ENCODE peak calls at places on chromosomes 3 and 15, in nine cellular contexts. One of them, this sample, is unnamed.
A peak's percentile ranks its signal among the peaks of the same experiment; 100 is the strongest.

GRCh38 chr15:31396881-31397560 is 70.4 kb downstream of the KLF13 start:
- DNase-seq in naive thymus-derived CD4-positive, alpha-beta T cell: no peak
- DNase-seq in WERI-Rb-1: no peak
- DNase-seq in H7: peak; percentile 94
- DNase-seq in esophagus muscularis mucosa: peak; percentile 96
- DNase-seq in body of pancreas: peak; percentile 96
- DNase-seq in colonic mucosa: peak; percentile 97
- DNase-seq in pancreas: peak; percentile 86
- DNase-seq in fibroblast of lung: peak; percentile 68
- DNase-seq in this sample: peak; percentile 91

GRCh38 chr3:112500621-112501020 is 1.3 kb upstream of the BTLA start:
- DNase-seq in naive thymus-derived CD4-positive, alpha-beta T cell: no peak
- DNase-seq in WERI-Rb-1: no peak
- DNase-seq in H7: no peak
- DNase-seq in esophagus muscularis mucosa: no peak
- DNase-seq in body of pancreas: no peak
- DNase-seq in colonic mucosa: no peak
- DNase-seq in pancreas: no peak
- DNase-seq in fibroblast of lung: no peak
- DNase-seq in this sample: no peak

GRCh38 chr3:177109688-177110087 is 87.6 kb downstream of the TBL1XR1 start:
- DNase-seq in naive thymus-derived CD4-positive, alpha-beta T cell: peak; percentile 17
- DNase-seq in WERI-Rb-1: no peak
- DNase-seq in H7: no peak
- DNase-seq in esophagus muscularis mucosa: no peak
- DNase-seq in body of pancreas: no peak
- DNase-seq in colonic mucosa: no peak
- DNase-seq in pancreas: no peak
- DNase-seq in fibroblast of lung: no peak
- DNase-seq in this sample: no peak

GRCh38 chr3:56192001-56192400 is 276.3 kb downstream of the ERC2 start:
- DNase-seq in naive thymus-derived CD4-positive, alpha-beta T cell: no peak
- DNase-seq in WERI-Rb-1: no peak
- DNase-seq in H7: no peak
- DNase-seq in esophagus muscularis mucosa: no peak
- DNase-seq in body of pancreas: no peak
- DNase-seq in colonic mucosa: no peak
- DNase-seq in pancreas: no peak
- DNase-seq in fibroblast of lung: peak; percentile 4
- DNase-seq in this sample: no peak

GRCh38 chr3:55189359-55189801 is 261.5 kb upstream of the LRTM1 start:
- DNase-seq in naive thymus-derived CD4-positive, alpha-beta T cell: no peak
- DNase-seq in WERI-Rb-1: no peak
- DNase-seq in H7: no peak
- DNase-seq in esophagus muscularis mucosa: peak; percentile 14
- DNase-seq in body of pancreas: no peak
- DNase-seq in colonic mucosa: no peak
- DNase-seq in pancreas: no peak
- DNase-seq in fibroblast of lung: peak; percentile 97
- DNase-seq in this sample: peak; percentile 29

GRCh38 chr3:58026598-58026997 is 18.4 kb downstream of the FLNB start:
- DNase-seq in naive thymus-derived CD4-positive, alpha-beta T cell: no peak
- DNase-seq in WERI-Rb-1: no peak
- DNase-seq in H7: no peak
- DNase-seq in esophagus muscularis mucosa: no peak
- DNase-seq in body of pancreas: no peak
- DNase-seq in colonic mucosa: no peak
- DNase-seq in pancreas: no peak
- DNase-seq in fibroblast of lung: no peak
- DNase-seq in this sample: no peak

GRCh38 chr15:96746621-96747155 is 416.2 kb downstream of the NR2F2 start:
- DNase-seq in naive thymus-derived CD4-positive, alpha-beta T cell: no peak
- DNase-seq in WERI-Rb-1: no peak
- DNase-seq in H7: no peak
- DNase-seq in esophagus muscularis mucosa: no peak
- DNase-seq in body of pancreas: no peak
- DNase-seq in colonic mucosa: no peak
- DNase-seq in pancreas: no peak
- DNase-seq in fibroblast of lung: no peak
- DNase-seq in this sample: no peak

GRCh38 chr15:68503791-68504720 is 72.1 kb upstream of the ITGA11 start:
- DNase-seq in naive thymus-derived CD4-positive, alpha-beta T cell: no peak
- DNase-seq in WERI-Rb-1: no peak
- DNase-seq in H7: peak; percentile 31
- DNase-seq in esophagus muscularis mucosa: no peak
- DNase-seq in body of pancreas: no peak
- DNase-seq in colonic mucosa: peak; percentile 13
- DNase-seq in pancreas: no peak
- DNase-seq in fibroblast of lung: peak; percentile 78
- DNase-seq in this sample: no peak

GRCh38 chr15:63872759-63873510 is 39.2 kb upstream of the HERC1 start:
- DNase-seq in naive thymus-derived CD4-positive, alpha-beta T cell: no peak
- DNase-seq in WERI-Rb-1: no peak
- DNase-seq in H7: no peak
- DNase-seq in esophagus muscularis mucosa: no peak
- DNase-seq in body of pancreas: no peak
- DNase-seq in colonic mucosa: no peak
- DNase-seq in pancreas: no peak
- DNase-seq in fibroblast of lung: peak; percentile 70
- DNase-seq in this sample: no peak

GRCh38 chr3:188248036-188248561 is 94.1 kb downstream of the LPP start:
- DNase-seq in naive thymus-derived CD4-positive, alpha-beta T cell: no peak
- DNase-seq in WERI-Rb-1: no peak
- DNase-seq in H7: no peak
- DNase-seq in esophagus muscularis mucosa: no peak
- DNase-seq in body of pancreas: no peak
- DNase-seq in colonic mucosa: peak; percentile 66
- DNase-seq in pancreas: no peak
- DNase-seq in fibroblast of lung: no peak
- DNase-seq in this sample: no peak

GRCh38 chr15:89893027-89893426 is 767 bp downstream of the AP3S2 start:
- DNase-seq in naive thymus-derived CD4-positive, alpha-beta T cell: no peak
- DNase-seq in WERI-Rb-1: no peak
- DNase-seq in H7: no peak
- DNase-seq in esophagus muscularis mucosa: no peak
- DNase-seq in body of pancreas: no peak
- DNase-seq in colonic mucosa: no peak
- DNase-seq in pancreas: no peak
- DNase-seq in fibroblast of lung: no peak
- DNase-seq in this sample: no peak

GRCh38 chr15:40909662-40910625 is 15.7 kb downstream of the VPS18 start:
- DNase-seq in naive thymus-derived CD4-positive, alpha-beta T cell: no peak
- DNase-seq in WERI-Rb-1: no peak
- DNase-seq in H7: no peak
- DNase-seq in esophagus muscularis mucosa: no peak
- DNase-seq in body of pancreas: peak; percentile 53
- DNase-seq in colonic mucosa: no peak
- DNase-seq in pancreas: no peak
- DNase-seq in fibroblast of lung: no peak
- DNase-seq in this sample: no peak

GRCh38 chr3:44530957-44531356 is 24.0 kb upstream of the ZKSCAN7 start:
- DNase-seq in naive thymus-derived CD4-positive, alpha-beta T cell: no peak
- DNase-seq in WERI-Rb-1: no peak
- DNase-seq in H7: no peak
- DNase-seq in esophagus muscularis mucosa: no peak
- DNase-seq in body of pancreas: no peak
- DNase-seq in colonic mucosa: no peak
- DNase-seq in pancreas: no peak
- DNase-seq in fibroblast of lung: no peak
- DNase-seq in this sample: peak; percentile 10

GRCh38 chr3:189734061-189734460 is 102.9 kb downstream of the TP63 start:
- DNase-seq in naive thymus-derived CD4-positive, alpha-beta T cell: no peak
- DNase-seq in WERI-Rb-1: no peak
- DNase-seq in H7: no peak
- DNase-seq in esophagus muscularis mucosa: no peak
- DNase-seq in body of pancreas: no peak
- DNase-seq in colonic mucosa: no peak
- DNase-seq in pancreas: no peak
- DNase-seq in fibroblast of lung: no peak
- DNase-seq in this sample: no peak

GRCh38 chr3:185935465-185936263 is 2.1 kb downstream of the TRA2B start:
- DNase-seq in naive thymus-derived CD4-positive, alpha-beta T cell: no peak
- DNase-seq in WERI-Rb-1: no peak
- DNase-seq in H7: no peak
- DNase-seq in esophagus muscularis mucosa: no peak
- DNase-seq in body of pancreas: no peak
- DNase-seq in colonic mucosa: peak; percentile 50
- DNase-seq in pancreas: no peak
- DNase-seq in fibroblast of lung: peak; percentile 61
- DNase-seq in this sample: no peak

GRCh38 chr3:149401215-149401925 is 23.9 kb upstream of the TM4SF1 start:
- DNase-seq in naive thymus-derived CD4-positive, alpha-beta T cell: no peak
- DNase-seq in WERI-Rb-1: no peak
- DNase-seq in H7: no peak
- DNase-seq in esophagus muscularis mucosa: no peak
- DNase-seq in body of pancreas: peak; percentile 93
- DNase-seq in colonic mucosa: peak; percentile 42
- DNase-seq in pancreas: peak; percentile 88
- DNase-seq in fibroblast of lung: peak; percentile 83
- DNase-seq in this sample: peak; percentile 61

GRCh38 chr15:29671308-29671981 is 150.8 kb downstream of the TJP1 start:
- DNase-seq in naive thymus-derived CD4-positive, alpha-beta T cell: no peak
- DNase-seq in WERI-Rb-1: no peak
- DNase-seq in H7: no peak
- DNase-seq in esophagus muscularis mucosa: no peak
- DNase-seq in body of pancreas: no peak
- DNase-seq in colonic mucosa: no peak
- DNase-seq in pancreas: no peak
- DNase-seq in fibroblast of lung: peak; percentile 77
- DNase-seq in this sample: no peak

GRCh38 chr3:52339612-52340011 is 23.5 kb downstream of the DNAH1 start:
- DNase-seq in naive thymus-derived CD4-positive, alpha-beta T cell: peak; percentile 76
- DNase-seq in WERI-Rb-1: peak; percentile 39
- DNase-seq in H7: peak; percentile 77
- DNase-seq in esophagus muscularis mucosa: no peak
- DNase-seq in body of pancreas: peak; percentile 69
- DNase-seq in colonic mucosa: peak; percentile 56
- DNase-seq in pancreas: no peak
- DNase-seq in fibroblast of lung: peak; percentile 75
- DNase-seq in this sample: peak; percentile 78

GRCh38 chr3:171896341-171896740 is 53.2 kb downstream of the TMEM212 start:
- DNase-seq in naive thymus-derived CD4-positive, alpha-beta T cell: no peak
- DNase-seq in WERI-Rb-1: no peak
- DNase-seq in H7: no peak
- DNase-seq in esophagus muscularis mucosa: no peak
- DNase-seq in body of pancreas: no peak
- DNase-seq in colonic mucosa: no peak
- DNase-seq in pancreas: no peak
- DNase-seq in fibroblast of lung: no peak
- DNase-seq in this sample: no peak
- H3K4me3 ChIP-seq in naive thymus-derived CD4-positive, alpha-beta T cell: no peak overlapping the region
- H3K4me3 ChIP-seq in WERI-Rb-1: no peak overlapping the region
- H3K4me3 ChIP-seq in H7: no peak overlapping the region
- H3K4me3 ChIP-seq in esophagus muscularis mucosa: no peak overlapping the region
- H3K4me3 ChIP-seq in body of pancreas: no peak overlapping the region
- H3K4me3 ChIP-seq in colonic mucosa: no peak overlapping the region
- H3K4me3 ChIP-seq in pancreas: no peak overlapping the region
- H3K4me3 ChIP-seq in fibroblast of lung: no peak overlapping the region
- H3K4me3 ChIP-seq in this sample: no peak overlapping the region

DNA sequence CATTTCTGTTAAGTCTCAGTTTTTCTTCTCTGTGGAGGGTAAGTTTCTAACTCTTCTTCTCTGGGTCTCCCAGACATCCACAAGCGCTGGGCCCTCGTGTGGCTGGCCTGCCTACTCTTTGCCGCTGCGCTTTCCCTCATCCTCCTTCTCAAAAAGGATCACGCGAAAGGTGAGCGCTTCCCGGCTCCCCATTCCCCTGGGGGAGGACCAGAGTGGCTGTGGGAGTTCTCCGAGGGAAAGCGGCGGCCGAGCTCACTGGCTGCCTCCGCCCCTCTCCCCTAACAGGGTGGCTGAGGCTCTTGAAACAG is 1.1 kb upstream of the CRELD1 start:
- DNase-seq in naive thymus-derived CD4-positive, alpha-beta T cell: no peak
- DNase-seq in WERI-Rb-1: no peak
- DNase-seq in H7: no peak
- DNase-seq in esophagus muscularis mucosa: no peak
- DNase-seq in body of pancreas: no peak
- DNase-seq in colonic mucosa: no peak
- DNase-seq in pancreas: no peak
- DNase-seq in fibroblast of lung: no peak
- DNase-seq in this sample: no peak
- H3K4me3 ChIP-seq in naive thymus-derived CD4-positive, alpha-beta T cell: peak overlapping the region; percentile 98
- H3K4me3 ChIP-seq in WERI-Rb-1: peak overlapping the region; percentile 78
- H3K4me3 ChIP-seq in H7: peak overlapping the region; percentile 89
- H3K4me3 ChIP-seq in esophagus muscularis mucosa: peak overlapping the region; percentile 70
- H3K4me3 ChIP-seq in body of pancreas: peak overlapping the region; percentile 43
- H3K4me3 ChIP-seq in colonic mucosa: peak overlapping the region; percentile 84
- H3K4me3 ChIP-seq in pancreas: peak overlapping the region; percentile 76
- H3K4me3 ChIP-seq in fibroblast of lung: peak overlapping the region; percentile 64
- H3K4me3 ChIP-seq in this sample: no peak overlapping the region

GRCh38 chr15:77691607-77692006 is 58.9 kb upstream of the LINGO1 start:
- DNase-seq in naive thymus-derived CD4-positive, alpha-beta T cell: no peak
- DNase-seq in WERI-Rb-1: no peak
- DNase-seq in H7: no peak
- DNase-seq in esophagus muscularis mucosa: no peak
- DNase-seq in body of pancreas: no peak
- DNase-seq in colonic mucosa: no peak
- DNase-seq in pancreas: no peak
- DNase-seq in fibroblast of lung: no peak
- DNase-seq in this sample: no peak

GRCh38 chr15:77689821-77690220 is 57.1 kb upstream of the LINGO1 start:
- DNase-seq in naive thymus-derived CD4-positive, alpha-beta T cell: no peak
- DNase-seq in WERI-Rb-1: no peak
- DNase-seq in H7: no peak
- DNase-seq in esophagus muscularis mucosa: no peak
- DNase-seq in body of pancreas: no peak
- DNase-seq in colonic mucosa: no peak
- DNase-seq in pancreas: no peak
- DNase-seq in fibroblast of lung: no peak
- DNase-seq in this sample: no peak

GRCh38 chr15:77693576-77693975 is 60.9 kb upstream of the LINGO1 start:
- DNase-seq in naive thymus-derived CD4-positive, alpha-beta T cell: no peak
- DNase-seq in WERI-Rb-1: no peak
- DNase-seq in H7: no peak
- DNase-seq in esophagus muscularis mucosa: no peak
- DNase-seq in body of pancreas: no peak
- DNase-seq in colonic mucosa: no peak
- DNase-seq in pancreas: no peak
- DNase-seq in fibroblast of lung: no peak
- DNase-seq in this sample: no peak

GRCh38 chr15:77695548-77695947 is 62.8 kb upstream of the LINGO1 start:
- DNase-seq in naive thymus-derived CD4-positive, alpha-beta T cell: no peak
- DNase-seq in WERI-Rb-1: no peak
- DNase-seq in H7: no peak
- DNase-seq in esophagus muscularis mucosa: no peak
- DNase-seq in body of pancreas: no peak
- DNase-seq in colonic mucosa: no peak
- DNase-seq in pancreas: no peak
- DNase-seq in fibroblast of lung: no peak
- DNase-seq in this sample: no peak

GRCh38 chr15:77692614-77693013 is 59.9 kb upstream of the LINGO1 start:
- DNase-seq in naive thymus-derived CD4-positive, alpha-beta T cell: no peak
- DNase-seq in WERI-Rb-1: no peak
- DNase-seq in H7: no peak
- DNase-seq in esophagus muscularis mucosa: no peak
- DNase-seq in body of pancreas: no peak
- DNase-seq in colonic mucosa: no peak
- DNase-seq in pancreas: no peak
- DNase-seq in fibroblast of lung: no peak
- DNase-seq in this sample: no peak
- H3K4me3 ChIP-seq in naive thymus-derived CD4-positive, alpha-beta T cell: no peak overlapping the region
- H3K4me3 ChIP-seq in WERI-Rb-1: no peak overlapping the region
- H3K4me3 ChIP-seq in H7: no peak overlapping the region
- H3K4me3 ChIP-seq in esophagus muscularis mucosa: no peak overlapping the region
- H3K4me3 ChIP-seq in body of pancreas: no peak overlapping the region
- H3K4me3 ChIP-seq in colonic mucosa: no peak overlapping the region
- H3K4me3 ChIP-seq in pancreas: no peak overlapping the region
- H3K4me3 ChIP-seq in fibroblast of lung: no peak overlapping the region
- H3K4me3 ChIP-seq in this sample: no peak overlapping the region

GRCh38 chr3:54120657-54121403 is 1.5 kb upstream of the CACNA2D3 start:
- DNase-seq in naive thymus-derived CD4-positive, alpha-beta T cell: no peak
- DNase-seq in WERI-Rb-1: peak; percentile 16
- DNase-seq in H7: peak; percentile 83
- DNase-seq in esophagus muscularis mucosa: peak; percentile 80
- DNase-seq in body of pancreas: no peak
- DNase-seq in colonic mucosa: no peak
- DNase-seq in pancreas: no peak
- DNase-seq in fibroblast of lung: peak; percentile 13
- DNase-seq in this sample: peak; percentile 30
- H3K4me3 ChIP-seq in naive thymus-derived CD4-positive, alpha-beta T cell: no peak overlapping the region
- H3K4me3 ChIP-seq in WERI-Rb-1: peak overlapping the region; percentile 53
- H3K4me3 ChIP-seq in H7: peak overlapping the region; percentile 67
- H3K4me3 ChIP-seq in esophagus muscularis mucosa: peak overlapping the region; percentile 67
- H3K4me3 ChIP-seq in body of pancreas: no peak overlapping the region
- H3K4me3 ChIP-seq in colonic mucosa: peak overlapping the region; percentile 39
- H3K4me3 ChIP-seq in pancreas: no peak overlapping the region
- H3K4me3 ChIP-seq in fibroblast of lung: no peak overlapping the region
- H3K4me3 ChIP-seq in this sample: peak overlapping the region; percentile 67

This sample was measured in hepatocyte.